ENCODE peak calls at places on chromosomes 13 and 19, in eight cellular contexts. P, M, A, T, W, V, F and N are unnamed samples.

GRCh38 chr19:2885736-2886135 is 15.0 kb upstream of the ZNF57 start:
- DNase-seq in P (no peak), M (no peak), A (no peak), T (no peak), W (no peak), V (no peak), F (no peak), N (no peak)

GRCh38 chr13:51704399-51705306 is 99.3 kb downstream of the DHRS12 start:
- DNase-seq in P (no peak), M (no peak), A (no peak), T (no peak), W (no peak), V (no peak), F (no peak), N (no peak)

GRCh38 chr13:113048766-113049165 is 56.8 kb upstream of the F7 start:
- DNase-seq in P (no peak), M (no peak), A (no peak), T (no peak), W (no peak), V (no peak), F (no peak), N (no peak)

GRCh38 chr19:2477141-2477710 is 1.3 kb downstream of the GADD45B start:
- DNase-seq in P (peak), M (no peak), A (peak), T (no peak), W (no peak), V (peak), F (peak), N (peak)

GRCh38 chr13:73981595-73981994 is 152.6 kb downstream of the KLF12 start:
- DNase-seq in P (no peak), M (no peak), A (no peak), T (no peak), W (no peak), V (no peak), F (no peak), N (no peak)

GRCh38 chr19:30924670-30925069 is 424.6 kb downstream of the TSHZ3 start:
- DNase-seq in P (no peak), M (no peak), A (no peak), T (no peak), W (no peak), V (no peak), F (no peak), N (no peak)

GRCh38 chr13:39586142-39586541 is 16.9 kb downstream of the LHFPL6 start:
- DNase-seq in P (no peak), M (no peak), A (no peak), T (no peak), W (no peak), V (no peak), F (no peak), N (no peak)

GRCh38 chr13:29457299-29457698 is 138.2 kb downstream of the SLC7A1 start:
- DNase-seq in P (no peak), M (no peak), A (no peak), T (no peak), W (no peak), V (no peak), F (no peak), N (peak)

GRCh38 chr19:17540174-17540573 is 15.3 kb upstream of the COLGALT1 start:
- DNase-seq in P (no peak), M (no peak), A (no peak), T (no peak), W (no peak), V (no peak), F (no peak), N (no peak)

GRCh38 chr13:67133476-67133875 is 96.7 kb downstream of the PCDH9 start:
- DNase-seq in P (no peak), M (no peak), A (no peak), T (no peak), W (no peak), V (no peak), F (no peak), N (no peak)

GRCh38 chr19:40806385-40807146 is 7.6 kb downstream of the EGLN2 start:
- DNase-seq in P (peak), M (peak), A (peak), T (no peak), W (no peak), V (no peak), F (peak), N (peak)

GRCh38 chr13:101398191-101398590 is 18.1 kb downstream of the NALCN start:
- DNase-seq in P (no peak), M (no peak), A (no peak), T (no peak), W (no peak), V (no peak), F (no peak), N (no peak)

GRCh38 chr19:757811-758668 is 7.1 kb downstream of the MISP start:
- DNase-seq in P (no peak), M (no peak), A (no peak), T (no peak), W (no peak), V (no peak), F (no peak), N (no peak)

GRCh38 chr13:86960876-86961275 is 710.3 kb upstream of the SLITRK5 start:
- DNase-seq in P (no peak), M (no peak), A (no peak), T (no peak), W (no peak), V (no peak), F (no peak), N (no peak)

GRCh38 chr19:5354403-5354802 is 13.8 kb upstream of the PTPRS start:
- DNase-seq in P (no peak), M (no peak), A (no peak), T (no peak), W (no peak), V (no peak), F (no peak), N (peak)

GRCh38 chr13:45336025-45336800 is 4.8 kb downstream of the TPT1 start:
- DNase-seq in P (no peak), M (no peak), A (no peak), T (no peak), W (no peak), V (no peak), F (no peak), N (no peak)

GRCh38 chr13:69324109-69324886 is 783.3 kb upstream of the ATXN8OS start:
- DNase-seq in P (no peak), M (no peak), A (no peak), T (peak), W (no peak), V (no peak), F (no peak), N (peak)

GRCh38 chr13:74206061-74206561 is 71.9 kb upstream of the KLF12 start:
- DNase-seq in P (no peak), M (no peak), A (no peak), T (no peak), W (no peak), V (no peak), F (no peak), N (no peak)

GRCh38 chr19:6540918-6541689 is 10.3 kb downstream of the TNFSF9 start:
- DNase-seq in P (no peak), M (no peak), A (no peak), T (no peak), W (no peak), V (no peak), F (no peak), N (no peak)

GRCh38 chr13:49248433-49249002 is 793 bp downstream of the CDADC1 start:
- DNase-seq in P (peak), M (no peak), A (no peak), T (no peak), W (no peak), V (no peak), F (no peak), N (peak)

GRCh38 chr19:4502282-4503223 is 15.7 kb downstream of the PLIN4 start:
- DNase-seq in P (no peak), M (no peak), A (no peak), T (no peak), W (no peak), V (no peak), F (no peak), N (no peak)

GRCh38 chr19:16888629-16889371 is at the start of gene F2RL3:
- DNase-seq in P (no peak), M (no peak), A (peak), T (no peak), W (no peak), V (peak), F (peak), N (no peak)

GRCh38 chr19:15290149-15290548 is 42.2 kb downstream of the BRD4 start:
- DNase-seq in P (no peak), M (no peak), A (no peak), T (no peak), W (no peak), V (no peak), F (no peak), N (no peak)

GRCh38 chr19:27774827-27775226 is 1438.1 kb downstream of the UQCRFS1 start:
- DNase-seq in P (no peak), M (peak), A (no peak), T (no peak), W (no peak), V (no peak), F (no peak), N (peak)

GRCh38 chr19:38321646-38322323 is 2.1 kb downstream of the KCNK6 start:
- DNase-seq in P (no peak), M (no peak), A (no peak), T (no peak), W (no peak), V (no peak), F (peak), N (no peak)